ENCODE peak calls at places on chromosomes 11 and 22, in nine cellular contexts. Y is choroid plexus epithelial cell, E is AG10803, I is fibroblast of mammary gland, X is GM06990, V is body of pancreas, M is brain microvascular endothelial cell, N is spleen, A is mucosa of descending colon. J is an unnamed sample.
A peak's percentile ranks its signal among the peaks of the same experiment; 100 is the strongest.

GRCh38 chr11:100631316-100631715 is 55.8 kb upstream of the ARHGAP42 start:
- DNase-seq in Y (no peak), E (no peak), I (no peak), X (no peak), V (no peak), M (no peak), N (no peak), A (no peak), J (no peak)

GRCh38 chr11:88819616-88820015 is 246.2 kb downstream of the GRM5 start:
- DNase-seq in Y (no peak), E (no peak), I (no peak), X (no peak), V (no peak), M (no peak), N (no peak), A (no peak), J (no peak)

GRCh38 chr22:48376936-48377335 is 1450.7 kb downstream of the BRD1 start:
- DNase-seq in Y (no peak), E (no peak), I (no peak), X (no peak), V (no peak), M (no peak), N (peak; percentile 51), A (no peak), J (no peak)

GRCh38 chr11:115420524-115420923 is 83.7 kb downstream of the CADM1 start:
- DNase-seq in Y (no peak), E (no peak), I (no peak), X (no peak), V (no peak), M (no peak), N (no peak), A (no peak), J (no peak)

GRCh38 chr11:110467556-110467955 is 37.8 kb downstream of the FDX1 start:
- DNase-seq in Y (peak; percentile 19), E (no peak), I (no peak), X (no peak), V (no peak), M (no peak), N (no peak), A (no peak), J (no peak)

GRCh38 chr11:122750047-122750446 is 88.3 kb upstream of the CRTAM start:
- DNase-seq in Y (no peak), E (no peak), I (no peak), X (no peak), V (no peak), M (no peak), N (no peak), A (no peak), J (no peak)

GRCh38 chr22:26672060-26672471 is 14.7 kb downstream of the MIAT start:
- DNase-seq in Y (no peak), E (no peak), I (no peak), X (no peak), V (no peak), M (no peak), N (peak; percentile 87), A (peak; percentile 42), J (no peak)

GRCh38 chr22:48579035-48579914 is 1248.4 kb downstream of the BRD1 start:
- DNase-seq in Y (no peak), E (no peak), I (no peak), X (no peak), V (no peak), M (no peak), N (no peak), A (no peak), J (peak; percentile 34)

GRCh38 chr22:38706101-38706884 is 549 bp downstream of the GTPBP1 start:
- DNase-seq in Y (peak; percentile 55), E (peak; percentile 34), I (peak; percentile 29), X (no peak), V (peak; percentile 48), M (no peak), N (no peak), A (peak; percentile 76), J (no peak)

GRCh38 chr11:33344611-33345010 is 87.4 kb downstream of the HIPK3 start:
- DNase-seq in Y (peak; percentile 50), E (peak; percentile 18), I (peak; percentile 24), X (no peak), V (no peak), M (no peak), N (no peak), A (no peak), J (no peak)

DNA sequence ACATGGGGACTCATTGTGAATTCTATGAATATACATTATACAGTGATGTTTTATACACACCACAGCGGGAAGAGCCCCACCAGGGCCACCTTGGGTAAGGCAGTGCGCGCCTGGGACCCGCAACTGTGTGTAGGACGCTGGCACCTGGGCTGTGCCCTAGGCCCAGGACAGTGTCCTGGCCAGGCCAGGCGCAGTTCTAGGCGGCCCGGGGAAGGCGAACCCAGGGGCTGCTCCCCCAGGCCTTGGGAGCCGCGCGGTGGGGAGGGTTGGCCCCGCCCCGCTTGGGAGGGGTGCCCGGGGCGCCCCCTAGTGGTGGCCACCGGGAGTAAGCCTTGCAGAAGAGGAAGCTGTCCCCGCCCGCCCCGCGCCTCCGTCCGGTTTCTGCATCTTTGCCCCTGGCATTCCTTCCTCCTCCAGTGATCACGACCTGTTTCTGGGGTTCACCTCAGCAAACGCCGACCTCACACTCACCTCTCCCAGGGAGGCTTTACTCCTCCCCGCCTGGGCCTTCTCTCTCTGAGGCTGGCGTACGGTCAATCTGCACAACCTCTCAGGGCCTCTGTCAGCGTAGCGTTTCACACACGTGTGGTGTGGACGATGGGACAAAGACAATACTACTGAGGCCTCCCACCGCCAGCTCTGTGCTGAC is 9.5 kb upstream of the EHD1 start:
- DNase-seq in Y (peak; percentile 64), E (peak; percentile 45), I (peak; percentile 47), X (peak; percentile 82), V (peak; percentile 76), M (peak; percentile 27), N (peak; percentile 98), A (peak; percentile 94), J (no peak)
- TF ChIP-seq CTCF in Y (peak; percentile 75), E (peak; percentile 76), I (peak; percentile 68), X (peak; percentile 94), V (peak; percentile 98), M (peak; percentile 83), N (peak; percentile 92), A (peak; percentile 97), J (peak; percentile 97)

GRCh38 chr11:69655479-69656394 is 14.8 kb downstream of the CCND1 start:
- DNase-seq in Y (no peak), E (no peak), I (no peak), X (no peak), V (no peak), M (no peak), N (peak; percentile 61), A (peak; percentile 17), J (no peak)

GRCh38 chr11:69652999-69653398 is 12.0 kb downstream of the CCND1 start:
- DNase-seq in Y (no peak), E (no peak), I (no peak), X (no peak), V (no peak), M (no peak), N (peak; percentile 59), A (no peak), J (no peak)

GRCh38 chr11:69653406-69653960 is 12.5 kb downstream of the CCND1 start:
- DNase-seq in Y (no peak), E (no peak), I (no peak), X (no peak), V (no peak), M (no peak), N (peak; percentile 44), A (peak; percentile 16), J (no peak)

GRCh38 chr11:69654660-69655478 is 13.9 kb downstream of the CCND1 start:
- DNase-seq in Y (no peak), E (no peak), I (peak; percentile 54), X (no peak), V (peak; percentile 18), M (no peak), N (no peak), A (peak; percentile 32), J (no peak)

DNA sequence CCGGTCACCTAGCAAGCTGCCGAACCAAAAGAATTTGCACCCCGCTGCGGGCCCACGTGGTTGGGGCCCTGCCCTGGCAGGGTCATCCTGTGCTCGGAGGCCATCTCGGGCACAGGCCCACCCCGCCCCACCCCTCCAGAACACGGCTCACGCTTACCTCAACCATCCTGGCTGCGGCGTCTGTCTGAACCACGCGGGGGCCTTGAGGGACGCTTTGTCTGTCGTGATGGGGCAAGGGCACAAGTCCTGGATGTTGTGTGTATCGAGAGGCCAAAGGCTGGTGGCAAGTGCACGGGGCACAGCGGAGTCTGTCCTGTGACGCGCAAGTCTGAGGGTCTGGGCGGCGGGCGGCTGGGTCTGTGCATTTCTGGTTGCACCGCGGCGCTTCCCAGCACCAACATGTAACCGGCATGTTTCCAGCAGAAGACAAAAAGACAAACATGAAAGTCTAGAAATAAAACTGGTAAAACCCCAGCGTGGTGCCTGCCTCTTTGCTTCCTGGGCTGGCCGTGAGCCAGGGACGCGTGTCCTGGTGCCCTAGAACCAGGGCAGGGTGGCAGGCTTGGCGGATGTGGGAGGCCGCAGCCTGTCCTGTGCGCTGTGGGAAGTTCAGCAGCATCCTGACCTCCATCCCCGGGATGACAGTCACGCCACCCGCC is 13.2 kb downstream of the CCND1 start:
- DNase-seq in Y (no peak), E (no peak), I (no peak), X (no peak), V (no peak), M (no peak), N (peak; percentile 74), A (no peak), J (no peak)
- H3K4me3 ChIP-seq in Y (no peak overlapping the region), E (no peak overlapping the region), I (no peak overlapping the region), X (no peak overlapping the region), V (no peak overlapping the region), M (no peak overlapping the region), N (no peak overlapping the region), A (no peak overlapping the region), J (no peak overlapping the region)

GRCh38 chr11:69166186-69167115 is 10.7 kb downstream of the SMIM38 start:
- DNase-seq in Y (peak; percentile 92), E (peak; percentile 69), I (peak; percentile 75), X (peak; percentile 83), V (peak; percentile 28), M (peak; percentile 84), N (peak; percentile 62), A (no peak), J (peak; percentile 46)
- TF ChIP-seq CTCF in Y (peak; percentile 40), E (peak; percentile 49), I (peak; percentile 21), X (no peak), V (no peak), M (peak; percentile 59), N (no peak), A (no peak), J (peak; percentile 38)

GRCh38 chr11:68353118-68353517 is 40.7 kb downstream of the LRP5 start:
- DNase-seq in Y (no peak), E (no peak), I (no peak), X (no peak), V (no peak), M (no peak), N (no peak), A (no peak), J (no peak)
- H3K4me3 ChIP-seq in Y (no peak overlapping the region), E (no peak overlapping the region), I (no peak overlapping the region), X (no peak overlapping the region), V (no peak overlapping the region), M (no peak overlapping the region), N (no peak overlapping the region), A (no peak overlapping the region), J (no peak overlapping the region)